ENCODE peak calls at places on chromosomes 2 and 18, in ten cellular contexts. One of them, this sample, is unnamed.

GRCh38 chr2:175872716-175873115 is 129.4 kb downstream of the LNPK start:
- DNase-seq in CD4-positive, alpha-beta T cell: no peak
- DNase-seq in prostate gland: no peak
- DNase-seq in esophagus squamous epithelium: no peak
- DNase-seq in left ventricle myocardium inferior: no peak
- DNase-seq in CD8-positive, alpha-beta T cell: no peak
- DNase-seq in body of pancreas: no peak
- DNase-seq in left lung: no peak
- DNase-seq in stomach: no peak
- DNase-seq in IMR-90: peak; percentile 59
- DNase-seq in this sample: no peak

GRCh38 chr2:200376422-200377142 is 70.1 kb downstream of the SPATS2L start:
- DNase-seq in CD4-positive, alpha-beta T cell: peak; percentile 22
- DNase-seq in prostate gland: peak; percentile 44
- DNase-seq in esophagus squamous epithelium: no peak
- DNase-seq in left ventricle myocardium inferior: peak; percentile 19
- DNase-seq in CD8-positive, alpha-beta T cell: peak; percentile 22
- DNase-seq in body of pancreas: no peak
- DNase-seq in left lung: peak; percentile 45
- DNase-seq in stomach: no peak
- DNase-seq in IMR-90: no peak
- DNase-seq in this sample: no peak

GRCh38 chr2:153823880-153824279 is 47.8 kb upstream of the GALNT13 start:
- DNase-seq in CD4-positive, alpha-beta T cell: no peak
- DNase-seq in prostate gland: no peak
- DNase-seq in esophagus squamous epithelium: no peak
- DNase-seq in left ventricle myocardium inferior: no peak
- DNase-seq in CD8-positive, alpha-beta T cell: no peak
- DNase-seq in body of pancreas: no peak
- DNase-seq in left lung: no peak
- DNase-seq in stomach: no peak
- DNase-seq in IMR-90: no peak
- DNase-seq in this sample: no peak

GRCh38 chr2:227772197-227772661 is 26.5 kb downstream of the SCYGR8 start:
- DNase-seq in CD4-positive, alpha-beta T cell: no peak
- DNase-seq in prostate gland: no peak
- DNase-seq in esophagus squamous epithelium: no peak
- DNase-seq in left ventricle myocardium inferior: no peak
- DNase-seq in CD8-positive, alpha-beta T cell: no peak
- DNase-seq in body of pancreas: no peak
- DNase-seq in left lung: no peak
- DNase-seq in stomach: no peak
- DNase-seq in IMR-90: no peak
- DNase-seq in this sample: peak; percentile 54

GRCh38 chr2:179596018-179596417 is 265.4 kb downstream of the ZNF385B start:
- DNase-seq in CD4-positive, alpha-beta T cell: no peak
- DNase-seq in prostate gland: no peak
- DNase-seq in esophagus squamous epithelium: no peak
- DNase-seq in left ventricle myocardium inferior: no peak
- DNase-seq in CD8-positive, alpha-beta T cell: no peak
- DNase-seq in body of pancreas: no peak
- DNase-seq in left lung: no peak
- DNase-seq in stomach: no peak
- DNase-seq in IMR-90: peak; percentile 88
- DNase-seq in this sample: no peak

GRCh38 chr2:64980192-64980591 is 9.0 kb upstream of the SLC1A4 start:
- DNase-seq in CD4-positive, alpha-beta T cell: no peak
- DNase-seq in prostate gland: no peak
- DNase-seq in esophagus squamous epithelium: no peak
- DNase-seq in left ventricle myocardium inferior: no peak
- DNase-seq in CD8-positive, alpha-beta T cell: no peak
- DNase-seq in body of pancreas: no peak
- DNase-seq in left lung: no peak
- DNase-seq in stomach: no peak
- DNase-seq in IMR-90: no peak
- DNase-seq in this sample: no peak

GRCh38 chr18:56516769-56517168 is 121.6 kb downstream of the TXNL1 start:
- DNase-seq in CD4-positive, alpha-beta T cell: no peak
- DNase-seq in prostate gland: no peak
- DNase-seq in esophagus squamous epithelium: no peak
- DNase-seq in left ventricle myocardium inferior: no peak
- DNase-seq in CD8-positive, alpha-beta T cell: no peak
- DNase-seq in body of pancreas: no peak
- DNase-seq in left lung: no peak
- DNase-seq in stomach: no peak
- DNase-seq in IMR-90: peak; percentile 50
- DNase-seq in this sample: no peak

GRCh38 chr2:12050381-12050780 is 303.9 kb downstream of the LPIN1 start:
- DNase-seq in CD4-positive, alpha-beta T cell: no peak
- DNase-seq in prostate gland: no peak
- DNase-seq in esophagus squamous epithelium: no peak
- DNase-seq in left ventricle myocardium inferior: no peak
- DNase-seq in CD8-positive, alpha-beta T cell: no peak
- DNase-seq in body of pancreas: no peak
- DNase-seq in left lung: no peak
- DNase-seq in stomach: no peak
- DNase-seq in IMR-90: peak; percentile 94
- DNase-seq in this sample: no peak

GRCh38 chr2:158079672-158080071 is 22.0 kb upstream of the UPP2 start:
- DNase-seq in CD4-positive, alpha-beta T cell: no peak
- DNase-seq in prostate gland: no peak
- DNase-seq in esophagus squamous epithelium: no peak
- DNase-seq in left ventricle myocardium inferior: no peak
- DNase-seq in CD8-positive, alpha-beta T cell: no peak
- DNase-seq in body of pancreas: no peak
- DNase-seq in left lung: no peak
- DNase-seq in stomach: no peak
- DNase-seq in IMR-90: peak; percentile 16
- DNase-seq in this sample: no peak

GRCh38 chr2:50346586-50347351 is 685.2 kb downstream of the NRXN1 start:
- DNase-seq in CD4-positive, alpha-beta T cell: no peak
- DNase-seq in prostate gland: no peak
- DNase-seq in esophagus squamous epithelium: no peak
- DNase-seq in left ventricle myocardium inferior: no peak
- DNase-seq in CD8-positive, alpha-beta T cell: no peak
- DNase-seq in body of pancreas: no peak
- DNase-seq in left lung: no peak
- DNase-seq in stomach: no peak
- DNase-seq in IMR-90: no peak
- DNase-seq in this sample: no peak

GRCh38 chr18:54828986-54829385 is 709 bp downstream of the RAB27B start:
- DNase-seq in CD4-positive, alpha-beta T cell: no peak
- DNase-seq in prostate gland: no peak
- DNase-seq in esophagus squamous epithelium: no peak
- DNase-seq in left ventricle myocardium inferior: no peak
- DNase-seq in CD8-positive, alpha-beta T cell: no peak
- DNase-seq in body of pancreas: no peak
- DNase-seq in left lung: no peak
- DNase-seq in stomach: no peak
- DNase-seq in IMR-90: no peak
- DNase-seq in this sample: no peak

GRCh38 chr2:158045362-158045761 is 56.3 kb upstream of the UPP2 start:
- DNase-seq in CD4-positive, alpha-beta T cell: no peak
- DNase-seq in prostate gland: no peak
- DNase-seq in esophagus squamous epithelium: no peak
- DNase-seq in left ventricle myocardium inferior: no peak
- DNase-seq in CD8-positive, alpha-beta T cell: no peak
- DNase-seq in body of pancreas: no peak
- DNase-seq in left lung: no peak
- DNase-seq in stomach: no peak
- DNase-seq in IMR-90: no peak
- DNase-seq in this sample: no peak

GRCh38 chr18:63237486-63237885 is 82.1 kb downstream of the BCL2 start:
- DNase-seq in CD4-positive, alpha-beta T cell: no peak
- DNase-seq in prostate gland: no peak
- DNase-seq in esophagus squamous epithelium: no peak
- DNase-seq in left ventricle myocardium inferior: no peak
- DNase-seq in CD8-positive, alpha-beta T cell: no peak
- DNase-seq in body of pancreas: no peak
- DNase-seq in left lung: no peak
- DNase-seq in stomach: no peak
- DNase-seq in IMR-90: no peak
- DNase-seq in this sample: no peak
- H3K27ac ChIP-seq in CD4-positive, alpha-beta T cell: no peak overlapping the region
- H3K27ac ChIP-seq in prostate gland: peak overlapping the region; percentile 58
- H3K27ac ChIP-seq in esophagus squamous epithelium: peak overlapping the region; percentile 87
- H3K27ac ChIP-seq in left ventricle myocardium inferior: peak overlapping the region; percentile 76
- H3K27ac ChIP-seq in CD8-positive, alpha-beta T cell: no peak overlapping the region
- H3K27ac ChIP-seq in body of pancreas: peak overlapping the region; percentile 48
- H3K27ac ChIP-seq in left lung: peak overlapping the region; percentile 80
- H3K27ac ChIP-seq in stomach: peak overlapping the region; percentile 69
- H3K27ac ChIP-seq in IMR-90: peak overlapping the region; percentile 61
- H3K27ac ChIP-seq in this sample: peak overlapping the region; percentile 79

GRCh38 chr2:224039080-224039769 is at the start of gene SERPINE2:
- DNase-seq in CD4-positive, alpha-beta T cell: peak; percentile 32
- DNase-seq in prostate gland: peak; percentile 31
- DNase-seq in esophagus squamous epithelium: no peak
- DNase-seq in left ventricle myocardium inferior: peak; percentile 57
- DNase-seq in CD8-positive, alpha-beta T cell: peak; percentile 40
- DNase-seq in body of pancreas: no peak
- DNase-seq in left lung: peak; percentile 38
- DNase-seq in stomach: no peak
- DNase-seq in IMR-90: peak; percentile 37
- DNase-seq in this sample: no peak

GRCh38 chr2:224036731-224037376 is 2.2 kb downstream of the SERPINE2 start:
- DNase-seq in CD4-positive, alpha-beta T cell: no peak
- DNase-seq in prostate gland: no peak
- DNase-seq in esophagus squamous epithelium: no peak
- DNase-seq in left ventricle myocardium inferior: no peak
- DNase-seq in CD8-positive, alpha-beta T cell: no peak
- DNase-seq in body of pancreas: no peak
- DNase-seq in left lung: no peak
- DNase-seq in stomach: no peak
- DNase-seq in IMR-90: no peak
- DNase-seq in this sample: no peak

GRCh38 chr2:224039770-224040088 is 643 bp upstream of the SERPINE2 start:
- DNase-seq in CD4-positive, alpha-beta T cell: no peak
- DNase-seq in prostate gland: no peak
- DNase-seq in esophagus squamous epithelium: no peak
- DNase-seq in left ventricle myocardium inferior: no peak
- DNase-seq in CD8-positive, alpha-beta T cell: no peak
- DNase-seq in body of pancreas: no peak
- DNase-seq in left lung: no peak
- DNase-seq in stomach: no peak
- DNase-seq in IMR-90: no peak
- DNase-seq in this sample: no peak

GRCh38 chr2:224038830-224039079 is 331 bp downstream of the SERPINE2 start:
- DNase-seq in CD4-positive, alpha-beta T cell: no peak
- DNase-seq in prostate gland: no peak
- DNase-seq in esophagus squamous epithelium: no peak
- DNase-seq in left ventricle myocardium inferior: no peak
- DNase-seq in CD8-positive, alpha-beta T cell: no peak
- DNase-seq in body of pancreas: no peak
- DNase-seq in left lung: no peak
- DNase-seq in stomach: no peak
- DNase-seq in IMR-90: no peak
- DNase-seq in this sample: no peak

DNA sequence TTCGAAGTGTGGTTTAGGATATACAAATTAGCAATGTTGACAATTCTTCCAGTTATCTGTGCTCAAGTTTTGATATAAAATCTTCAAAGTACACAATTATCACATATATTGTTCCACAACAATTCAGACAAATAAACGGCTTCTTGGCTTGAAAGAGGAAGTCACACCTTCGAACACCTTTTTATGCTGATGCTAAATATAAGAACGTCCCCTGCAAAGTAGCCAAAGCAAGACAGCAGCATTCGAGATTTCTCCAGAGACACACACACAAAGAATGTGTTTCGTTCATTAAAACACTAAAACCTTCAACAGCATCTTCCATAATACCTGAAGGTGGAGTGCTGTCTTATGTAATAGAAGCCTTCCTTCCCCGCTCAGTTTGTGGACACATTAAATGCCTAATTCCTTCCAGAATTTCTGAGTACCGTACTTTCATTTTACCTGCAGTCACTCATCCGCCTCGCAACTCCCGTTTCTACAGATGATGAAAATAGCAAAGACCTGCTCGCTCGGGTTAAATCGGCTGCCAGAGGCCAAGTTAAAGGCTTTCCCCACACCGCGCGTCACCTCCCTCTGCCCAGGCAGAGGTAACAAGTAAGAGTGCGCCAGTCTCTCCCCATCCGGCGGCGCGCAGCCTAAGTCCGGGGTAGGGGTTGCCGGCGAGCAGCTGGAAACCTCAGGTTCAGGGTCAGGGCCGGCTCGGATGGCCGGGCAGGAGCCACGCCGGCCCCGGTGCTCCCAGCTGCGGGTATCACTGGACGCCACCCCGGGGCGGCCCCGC is 847 bp downstream of the SERPINE2 start:
- DNase-seq in CD4-positive, alpha-beta T cell: peak; percentile 14
- DNase-seq in prostate gland: peak; percentile 10
- DNase-seq in esophagus squamous epithelium: no peak
- DNase-seq in left ventricle myocardium inferior: peak; percentile 32
- DNase-seq in CD8-positive, alpha-beta T cell: peak; percentile 41
- DNase-seq in body of pancreas: peak; percentile 30
- DNase-seq in left lung: no peak
- DNase-seq in stomach: no peak
- DNase-seq in IMR-90: peak; percentile 13
- DNase-seq in this sample: no peak
- TF ChIP-seq CTCF in CD4-positive, alpha-beta T cell: no peak
- TF ChIP-seq CTCF in prostate gland: no peak
- TF ChIP-seq CTCF in esophagus squamous epithelium: no peak
- TF ChIP-seq CTCF in left ventricle myocardium inferior: no peak
- TF ChIP-seq CTCF in CD8-positive, alpha-beta T cell: no peak
- TF ChIP-seq CTCF in body of pancreas: no peak
- TF ChIP-seq CTCF in left lung: no peak
- TF ChIP-seq CTCF in stomach: no peak
- TF ChIP-seq CTCF in IMR-90: no peak
- TF ChIP-seq CTCF in this sample: no peak

GRCh38 chr2:241390301-241391206 is 34.5 kb downstream of the FARP2 start:
- DNase-seq in CD4-positive, alpha-beta T cell: no peak
- DNase-seq in prostate gland: peak; percentile 24
- DNase-seq in esophagus squamous epithelium: no peak
- DNase-seq in left ventricle myocardium inferior: no peak
- DNase-seq in CD8-positive, alpha-beta T cell: no peak
- DNase-seq in body of pancreas: no peak
- DNase-seq in left lung: no peak
- DNase-seq in stomach: no peak
- DNase-seq in IMR-90: no peak
- DNase-seq in this sample: no peak
- H3K27ac ChIP-seq in CD4-positive, alpha-beta T cell: no peak overlapping the region
- H3K27ac ChIP-seq in prostate gland: no peak overlapping the region
- H3K27ac ChIP-seq in esophagus squamous epithelium: peak overlapping the region; percentile 47
- H3K27ac ChIP-seq in left ventricle myocardium inferior: no peak overlapping the region
- H3K27ac ChIP-seq in CD8-positive, alpha-beta T cell: no peak overlapping the region
- H3K27ac ChIP-seq in body of pancreas: no peak overlapping the region
- H3K27ac ChIP-seq in left lung: no peak overlapping the region
- H3K27ac ChIP-seq in stomach: no peak overlapping the region
- H3K27ac ChIP-seq in IMR-90: no peak overlapping the region
- H3K27ac ChIP-seq in this sample: no peak overlapping the region

GRCh38 chr2:28627722-28628480 is 123.7 kb upstream of the PPP1CB start:
- DNase-seq in CD4-positive, alpha-beta T cell: no peak
- DNase-seq in prostate gland: no peak
- DNase-seq in esophagus squamous epithelium: no peak
- DNase-seq in left ventricle myocardium inferior: peak; percentile 48
- DNase-seq in CD8-positive, alpha-beta T cell: no peak
- DNase-seq in body of pancreas: no peak
- DNase-seq in left lung: no peak
- DNase-seq in stomach: no peak
- DNase-seq in IMR-90: peak; percentile 75
- DNase-seq in this sample: no peak
- TF ChIP-seq CTCF in CD4-positive, alpha-beta T cell: no peak
- TF ChIP-seq CTCF in prostate gland: no peak
- TF ChIP-seq CTCF in esophagus squamous epithelium: no peak
- TF ChIP-seq CTCF in left ventricle myocardium inferior: no peak
- TF ChIP-seq CTCF in CD8-positive, alpha-beta T cell: no peak
- TF ChIP-seq CTCF in body of pancreas: no peak
- TF ChIP-seq CTCF in left lung: no peak
- TF ChIP-seq CTCF in stomach: no peak
- TF ChIP-seq CTCF in IMR-90: no peak
- TF ChIP-seq CTCF in this sample: no peak

GRCh38 chr2:134183679-134184078 is 70.2 kb upstream of the MGAT5 start:
- DNase-seq in CD4-positive, alpha-beta T cell: no peak
- DNase-seq in prostate gland: no peak
- DNase-seq in esophagus squamous epithelium: no peak
- DNase-seq in left ventricle myocardium inferior: no peak
- DNase-seq in CD8-positive, alpha-beta T cell: no peak
- DNase-seq in body of pancreas: no peak
- DNase-seq in left lung: no peak
- DNase-seq in stomach: no peak
- DNase-seq in IMR-90: no peak
- DNase-seq in this sample: no peak
- H3K27ac ChIP-seq in CD4-positive, alpha-beta T cell: no peak overlapping the region
- H3K27ac ChIP-seq in prostate gland: no peak overlapping the region
- H3K27ac ChIP-seq in esophagus squamous epithelium: no peak overlapping the region
- H3K27ac ChIP-seq in left ventricle myocardium inferior: no peak overlapping the region
- H3K27ac ChIP-seq in CD8-positive, alpha-beta T cell: no peak overlapping the region
- H3K27ac ChIP-seq in body of pancreas: no peak overlapping the region
- H3K27ac ChIP-seq in left lung: no peak overlapping the region
- H3K27ac ChIP-seq in stomach: no peak overlapping the region
- H3K27ac ChIP-seq in IMR-90: no peak overlapping the region
- H3K27ac ChIP-seq in this sample: no peak overlapping the region

This sample was measured in coronary artery.